ENCODE peak calls at places on chromosome 21, in nine cellular contexts. G, B, T, F, P, L, U, R and M are unnamed samples. For H3K4me1, the result is how much of the 10 kb centered on the place peaks cover.

GRCh38 chr21:36816556-36817130 is 117.7 kb downstream of the SIM2 start:
- DNase-seq in U (no peak), P (no peak), R (no peak), B (no peak), T (peak), L (no peak), G (no peak), F (no peak), M (no peak)

GRCh38 chr21:24045775-24046215 is 1561.5 kb downstream of the MRPL39 start:
- DNase-seq in R (peak), B (no peak), G (peak), P (no peak), F (peak), T (peak), L (no peak), U (peak), M (peak)

GRCh38 chr21:16509466-16509865 is 779.7 kb downstream of the USP25 start:
- DNase-seq in P (no peak), L (no peak), U (no peak), G (no peak), R (no peak), F (no peak), T (no peak), B (no peak), M (no peak)

GRCh38 chr21:46171996-46172862 is 12.0 kb downstream of the SPATC1L start:
- DNase-seq in F (no peak), L (no peak), P (no peak), R (no peak), B (no peak), U (peak), T (no peak), G (no peak), M (no peak)

GRCh38 chr21:37619464-37619974 is 252.9 kb downstream of the DYRK1A start:
- DNase-seq in F (no peak), P (peak), T (no peak), L (no peak), R (no peak), B (no peak), U (no peak), G (no peak), M (no peak)

GRCh38 chr21:23131177-23131576 is 2133.0 kb downstream of the NCAM2 start:
- DNase-seq in T (peak), U (no peak), L (no peak), F (no peak), B (no peak), P (no peak), G (no peak), R (no peak), M (no peak)

GRCh38 chr21:43811262-43812105 is 22.1 kb downstream of the RRP1 start:
- DNase-seq in P (no peak), F (no peak), G (no peak), U (no peak), B (no peak), T (no peak), R (no peak), L (no peak), M (no peak)

GRCh38 chr21:40845621-40846020 is 1.3 kb downstream of the DSCAM start:
- DNase-seq in T (no peak), L (no peak), G (no peak), P (peak), F (no peak), R (no peak), U (no peak), B (no peak), M (no peak)

GRCh38 chr21:39938086-39938611 is 70.9 kb downstream of the PCP4 start:
- DNase-seq in R (peak), B (no peak), G (no peak), L (no peak), F (peak), T (no peak), U (no peak), P (no peak), M (no peak)

GRCh38 chr21:28066051-28066450 is 926.6 kb downstream of the LTN1 start:
- DNase-seq in P (no peak), L (no peak), B (no peak), G (no peak), T (no peak), R (no peak), U (no peak), F (no peak), M (no peak)

GRCh38 chr21:28375708-28376385 is 616.8 kb downstream of the LTN1 start:
- DNase-seq in T (peak), R (no peak), B (no peak), F (no peak), P (no peak), L (no peak), G (no peak), U (no peak), M (no peak)

GRCh38 chr21:46184625-46185555 is 631 bp upstream of the SPATC1L start:
- DNase-seq in P (peak), F (peak), U (peak), T (peak), B (peak), G (peak), R (peak), L (peak), M (peak)

GRCh38 chr21:14585122-14585521 is 39.0 kb upstream of the SAMSN1 start:
- DNase-seq in L (no peak), R (no peak), U (no peak), G (no peak), P (no peak), T (no peak), F (no peak), B (no peak), M (no peak)

GRCh38 chr21:29991624-29992023 is 51.8 kb upstream of the GRIK1 start:
- DNase-seq in P (no peak), L (no peak), F (no peak), B (no peak), R (no peak), G (no peak), T (no peak), U (no peak), M (no peak)

GRCh38 chr21:14737922-14738321 is 191.8 kb upstream of the SAMSN1 start:
- DNase-seq in F (peak), G (no peak), R (peak), B (peak), U (no peak), T (peak), L (no peak), P (no peak), M (no peak)

GRCh38 chr21:15058718-15059316 is 6.0 kb downstream of the NRIP1 start:
- DNase-seq in G (no peak), B (peak), T (peak), F (no peak), P (no peak), L (no peak), U (no peak), R (no peak), M (no peak)

GRCh38 chr21:27571706-27572105 is 604.8 kb upstream of the ADAMTS5 start:
- DNase-seq in R (no peak), U (no peak), P (no peak), T (no peak), L (no peak), G (no peak), B (no peak), F (no peak), M (no peak)

GRCh38 chr21:14977814-14978213 is 87.0 kb downstream of the NRIP1 start:
- DNase-seq in T (no peak), R (no peak), F (no peak), B (no peak), L (no peak), P (no peak), G (no peak), U (no peak), M (no peak)

GRCh38 chr21:43815107-43815742 is 25.8 kb downstream of the RRP1 start:
- DNase-seq in U (peak), T (no peak), L (no peak), F (no peak), P (no peak), G (no peak), B (peak), R (no peak), M (no peak)

GRCh38 chr21:19692231-19692630 is 1288.6 kb upstream of the TMPRSS15 start:
- DNase-seq in U (no peak), F (no peak), R (no peak), L (no peak), P (no peak), G (no peak), T (no peak), B (no peak), M (no peak)

GRCh38 chr21:33688343-33688742 is 46.0 kb downstream of the ITSN1 start:
- DNase-seq in P (no peak), F (no peak), R (no peak), T (no peak), G (no peak), U (no peak), L (no peak), B (no peak), M (no peak)

GRCh38 chr21:32392880-32393676 is at the start of gene URB1:
- DNase-seq in R (peak), F (peak), P (peak), B (peak), G (peak), U (peak), L (peak), T (peak), M (peak)
- TF ChIP-seq POLR2A in R (peak), F (peak), P (peak), B (peak), G (peak), U (peak), L (peak), T (peak), M (peak)

GRCh38 chr21:18204931-18205330 is 39.7 kb upstream of the CHODL start:
- DNase-seq in T (peak), U (no peak), G (no peak), L (no peak), P (no peak), F (no peak), B (no peak), R (no peak), M (no peak)
- TF ChIP-seq CTCF in T (peak), U (no peak), G (no peak), L (no peak), P (no peak), F (no peak), B (no peak), R (no peak), M (no peak)

GRCh38 chr21:42239556-42239955 is 20.6 kb downstream of the ABCG1 start:
- DNase-seq in G (no peak), T (no peak), R (no peak), L (no peak), U (no peak), B (no peak), P (no peak), F (no peak), M (no peak)

GRCh38 chr21:42242611-42243010 is 23.7 kb downstream of the ABCG1 start:
- DNase-seq in F (no peak), G (no peak), U (no peak), P (no peak), R (no peak), B (no peak), L (no peak), T (no peak), M (no peak)

GRCh38 chr21:42245348-42246185 is 26.6 kb downstream of the ABCG1 start:
- DNase-seq in B (no peak), L (no peak), P (no peak), T (no peak), G (no peak), U (no peak), R (no peak), F (no peak), M (no peak)

GRCh38 chr21:42239973-42240372 is 21.0 kb downstream of the ABCG1 start:
- DNase-seq in R (no peak), B (no peak), T (no peak), F (no peak), G (no peak), P (no peak), L (no peak), U (no peak), M (no peak)

DNA sequence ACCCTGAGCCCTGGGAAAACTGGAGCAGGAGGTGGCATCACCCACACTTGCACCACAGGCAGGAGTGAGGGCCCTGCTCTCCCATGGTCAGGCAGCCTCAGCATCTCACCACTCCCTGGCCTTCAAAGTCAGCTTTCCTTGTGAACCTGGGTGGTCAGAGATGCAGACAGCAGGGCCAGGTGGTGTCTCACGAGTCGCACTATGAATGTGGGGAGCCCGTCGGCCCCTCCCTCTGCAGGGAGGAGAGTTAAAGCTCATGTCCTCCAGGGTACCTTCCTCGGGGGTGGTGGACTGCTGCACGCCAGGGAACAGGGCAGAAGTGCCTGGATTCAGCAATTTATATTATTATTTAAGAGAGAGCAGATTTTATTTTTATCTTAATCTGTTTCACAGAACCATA is 24.1 kb downstream of the ABCG1 start:
- DNase-seq in B (no peak), U (no peak), L (no peak), G (no peak), R (no peak), P (no peak), T (no peak), F (no peak), M (no peak)
- H3K4me1 ChIP-seq in B (under half), U (under half), L (under half), G (under half), R (under half), P (under half), T (under half), F (under half), M (under half)

GRCh38 chr21:42340187-42340586 is 10.6 kb downstream of the TFF2 start:
- DNase-seq in P (no peak), R (no peak), L (no peak), U (no peak), T (no peak), F (no peak), G (no peak), B (no peak), M (no peak)
- TF ChIP-seq POLR2A in P (no peak), R (no peak), L (no peak), U (no peak), T (no peak), F (no peak), G (no peak), B (no peak), M (no peak)

DNA sequence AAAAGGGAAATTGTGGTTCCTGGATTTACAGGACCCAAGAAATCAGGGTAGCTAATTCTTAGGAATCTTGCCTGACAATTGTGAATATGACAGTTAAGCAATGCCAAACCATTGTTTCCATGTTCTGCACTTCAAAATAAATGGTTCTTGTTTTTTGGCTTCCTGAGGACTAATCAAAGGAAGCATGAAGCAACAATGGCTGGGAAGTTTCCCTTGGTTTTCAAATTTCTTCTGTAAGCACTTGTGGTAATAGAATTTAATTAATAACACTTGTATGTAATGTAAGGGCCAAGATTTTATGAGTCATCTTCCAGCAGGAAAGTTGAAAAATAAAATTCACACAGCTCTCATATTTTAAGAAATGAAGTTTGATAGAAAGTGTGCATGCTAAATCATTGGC is 31.7 kb downstream of the JAM2 start:
- DNase-seq in G (no peak), R (no peak), T (peak), L (no peak), B (no peak), P (no peak), F (no peak), U (no peak), M (no peak)
- TF ChIP-seq CTCF in G (no peak), R (no peak), T (no peak), L (no peak), B (no peak), P (no peak), F (no peak), U (no peak), M (no peak)

GRCh38 chr21:34874689-34875513 is 174.2 kb downstream of the RUNX1 start:
- DNase-seq in G (no peak), T (peak), L (no peak), B (no peak), P (no peak), U (no peak), F (no peak), R (no peak), M (no peak)
- H3K4me1 ChIP-seq in G (under half), T (under half), L (under half), B (under half), P (under half), U (under half), F (under half), R (under half), M (under half)

DNA sequence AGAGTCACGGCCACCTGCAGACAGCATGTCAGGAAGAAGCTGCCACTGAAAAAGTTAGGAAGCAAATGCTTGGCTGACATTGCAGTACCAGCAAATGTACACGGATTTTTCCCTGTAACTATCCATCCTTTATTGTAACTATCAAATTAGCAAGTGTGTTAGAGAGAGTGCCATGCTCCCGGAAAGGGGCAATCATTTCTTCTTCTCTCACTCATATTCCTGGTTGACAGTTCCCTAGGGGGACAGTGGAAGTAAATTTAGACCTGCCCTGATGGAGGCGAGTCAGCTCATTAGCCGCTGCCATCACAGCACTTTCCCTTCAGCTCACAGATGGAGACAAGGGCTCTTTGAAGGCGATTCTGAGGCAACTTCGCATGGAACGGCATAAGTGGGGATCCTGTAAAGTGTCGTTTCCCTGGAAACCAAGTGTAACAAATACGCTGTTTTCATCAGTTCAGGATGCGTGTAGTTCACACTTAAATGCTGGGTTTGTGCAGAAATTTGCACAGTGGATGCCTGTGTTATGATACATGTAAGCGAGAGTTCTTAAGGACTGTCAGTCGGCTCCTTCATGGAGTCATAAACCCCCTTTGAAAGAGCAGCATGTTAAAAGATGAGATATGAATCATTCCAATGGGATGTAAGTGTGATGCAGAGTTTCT is 114.5 kb upstream of the TMPRSS15 start:
- DNase-seq in B (no peak), P (no peak), G (no peak), T (no peak), U (no peak), F (no peak), L (no peak), R (no peak), M (no peak)
- TF ChIP-seq POLR2A in B (no peak), P (no peak), G (no peak), T (no peak), U (no peak), F (no peak), L (no peak), R (no peak), M (no peak)

DNA sequence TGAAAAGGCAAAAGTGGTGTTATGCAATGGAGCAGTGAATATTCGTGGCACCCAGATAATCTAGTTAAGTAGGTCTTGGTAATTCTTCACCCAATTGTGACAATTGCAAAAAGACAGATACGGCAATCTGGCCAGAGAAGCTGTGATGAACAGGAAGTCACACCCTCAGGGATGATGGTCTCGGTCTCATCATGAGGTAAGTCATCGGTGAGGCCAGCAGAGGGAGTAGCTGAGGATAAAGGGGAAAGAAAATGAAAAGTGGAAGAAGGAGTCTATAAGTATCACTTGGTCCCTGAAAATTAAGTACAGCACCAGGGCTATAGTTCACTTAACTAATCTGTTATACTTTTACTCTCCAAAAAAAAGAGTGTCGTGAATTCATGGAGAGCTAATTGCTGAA is 258.8 kb upstream of the NCAM2 start:
- DNase-seq in P (no peak), T (no peak), R (no peak), L (no peak), F (no peak), U (no peak), G (no peak), B (no peak), M (no peak)
- TF ChIP-seq CTCF in P (no peak), T (no peak), R (no peak), L (no peak), F (no peak), U (no peak), G (no peak), B (no peak), M (no peak)

GRCh38 chr21:38822754-38823374 is 17.1 kb downstream of the ETS2 start:
- DNase-seq in F (no peak), T (peak), L (no peak), U (no peak), G (no peak), P (no peak), B (no peak), R (no peak), M (no peak)

GRCh38 chr21:38820471-38821239 is 14.9 kb downstream of the ETS2 start:
- DNase-seq in P (no peak), B (no peak), T (no peak), R (no peak), G (no peak), L (no peak), F (no peak), U (no peak), M (no peak)

GRCh38 chr21:38821959-38822682 is 16.4 kb downstream of the ETS2 start:
- DNase-seq in F (no peak), R (no peak), P (no peak), T (no peak), B (no peak), L (no peak), U (no peak), G (no peak), M (no peak)

GRCh38 chr21:38819719-38820147 is 14.0 kb downstream of the ETS2 start:
- DNase-seq in B (peak), T (no peak), F (peak), U (no peak), G (peak), R (no peak), L (no peak), P (no peak), M (no peak)

DNA sequence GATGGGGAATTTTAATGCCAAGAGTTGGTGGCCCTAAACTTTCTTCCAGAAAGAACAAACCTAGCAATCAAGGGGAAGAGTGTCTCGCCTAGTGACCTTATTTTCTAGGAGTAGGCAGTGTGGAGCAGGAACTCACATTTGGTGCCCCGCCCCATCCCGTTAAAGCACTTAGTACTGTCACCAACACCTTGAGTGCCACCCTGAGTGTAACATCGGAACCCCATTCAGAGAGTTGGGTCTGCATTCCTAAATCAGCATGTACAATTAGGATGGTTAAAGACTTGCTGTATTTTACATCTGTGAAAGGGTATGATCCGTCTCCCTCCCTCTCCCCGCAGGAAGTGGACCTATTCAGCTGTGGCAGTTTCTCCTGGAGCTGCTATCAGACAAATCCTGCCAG is 15.5 kb downstream of the ETS2 start:
- DNase-seq in T (no peak), U (no peak), B (no peak), R (no peak), L (no peak), G (no peak), F (no peak), P (no peak), M (no peak)
- H3K4me1 ChIP-seq in T (under half), U (half or more), B (under half), R (under half), L (half or more), G (under half), F (under half), P (half or more), M (under half)

GRCh38 chr21:44939532-44940115 is at the start of gene SLX9:
- DNase-seq in T (peak), P (no peak), R (peak), G (peak), U (peak), F (peak), B (peak), L (no peak), M (peak)
- TF ChIP-seq POLR2A in T (peak), P (peak), R (peak), G (peak), U (peak), F (peak), B (peak), L (peak), M (peak)